ENCODE peak calls at places on chromosomes 13 and 19, in six cellular contexts. J, Z, D, E, O and P are unnamed samples.

GRCh38 chr19:6026390-6026897 is 48.5 kb upstream of the RANBP3 start:
- DNase-seq in J (no peak), Z (no peak), D (no peak), E (no peak), O (no peak), P (no peak)

GRCh38 chr13:99949657-99950413 is 21.7 kb downstream of the ZIC5 start:
- DNase-seq in J (no peak), Z (no peak), D (no peak), E (no peak), O (no peak), P (no peak)

GRCh38 chr13:48412881-48413351 is at the start of gene LPAR6:
- DNase-seq in J (no peak), Z (no peak), D (no peak), E (peak), O (no peak), P (peak)

GRCh38 chr13:41942462-41943094 is 18.3 kb downstream of the VWA8 start:
- DNase-seq in J (no peak), Z (no peak), D (peak), E (no peak), O (no peak), P (peak)

GRCh38 chr13:72983085-72983768 is 75.6 kb upstream of the KLF5 start:
- DNase-seq in J (no peak), Z (no peak), D (no peak), E (peak), O (no peak), P (peak)

GRCh38 chr19:15328312-15328711 is 4.0 kb downstream of the BRD4 start:
- DNase-seq in J (no peak), Z (no peak), D (no peak), E (no peak), O (no peak), P (no peak)

GRCh38 chr13:107277911-107278310 is 710.0 kb upstream of the ARGLU1 start:
- DNase-seq in J (no peak), Z (no peak), D (no peak), E (no peak), O (no peak), P (no peak)

GRCh38 chr19:21483589-21484170 is 21.7 kb upstream of the ZNF429 start:
- DNase-seq in J (no peak), Z (peak), D (peak), E (no peak), O (no peak), P (peak)

GRCh38 chr13:101673360-101674105 is 221.1 kb downstream of the ITGBL1 start:
- DNase-seq in J (no peak), Z (no peak), D (no peak), E (no peak), O (no peak), P (no peak)

GRCh38 chr19:3099347-3100145 is 5.4 kb downstream of the GNA11 start:
- DNase-seq in J (no peak), Z (no peak), D (no peak), E (no peak), O (no peak), P (no peak)

GRCh38 chr19:38669532-38669931 is 22.1 kb downstream of the ACTN4 start:
- DNase-seq in J (no peak), Z (no peak), D (no peak), E (no peak), O (no peak), P (no peak)

GRCh38 chr13:20118268-20119140 is 42.3 kb downstream of the GJA3 start:
- DNase-seq in J (no peak), Z (no peak), D (peak), E (no peak), O (no peak), P (peak)

GRCh38 chr13:26719356-26719945 is 41.1 kb downstream of the GPR12 start:
- DNase-seq in J (no peak), Z (no peak), D (peak), E (no peak), O (no peak), P (peak)

GRCh38 chr19:5246554-5247155 is 94.0 kb downstream of the PTPRS start:
- DNase-seq in J (no peak), Z (no peak), D (no peak), E (no peak), O (no peak), P (no peak)

GRCh38 chr19:54254195-54254906 is 2.7 kb downstream of the LILRB5 start:
- DNase-seq in J (no peak), Z (no peak), D (no peak), E (no peak), O (no peak), P (no peak)

GRCh38 chr13:24220086-24220703 is 59.7 kb downstream of the SPATA13 start:
- DNase-seq in J (peak), Z (no peak), D (peak), E (peak), O (no peak), P (peak)

GRCh38 chr13:39815345-39816111 is 160.1 kb downstream of the COG6 start:
- DNase-seq in J (no peak), Z (no peak), D (no peak), E (no peak), O (no peak), P (no peak)
- TF ChIP-seq JUND in J (no peak), Z (no peak), D (no peak), E (no peak), O (no peak), P (no peak)

DNA sequence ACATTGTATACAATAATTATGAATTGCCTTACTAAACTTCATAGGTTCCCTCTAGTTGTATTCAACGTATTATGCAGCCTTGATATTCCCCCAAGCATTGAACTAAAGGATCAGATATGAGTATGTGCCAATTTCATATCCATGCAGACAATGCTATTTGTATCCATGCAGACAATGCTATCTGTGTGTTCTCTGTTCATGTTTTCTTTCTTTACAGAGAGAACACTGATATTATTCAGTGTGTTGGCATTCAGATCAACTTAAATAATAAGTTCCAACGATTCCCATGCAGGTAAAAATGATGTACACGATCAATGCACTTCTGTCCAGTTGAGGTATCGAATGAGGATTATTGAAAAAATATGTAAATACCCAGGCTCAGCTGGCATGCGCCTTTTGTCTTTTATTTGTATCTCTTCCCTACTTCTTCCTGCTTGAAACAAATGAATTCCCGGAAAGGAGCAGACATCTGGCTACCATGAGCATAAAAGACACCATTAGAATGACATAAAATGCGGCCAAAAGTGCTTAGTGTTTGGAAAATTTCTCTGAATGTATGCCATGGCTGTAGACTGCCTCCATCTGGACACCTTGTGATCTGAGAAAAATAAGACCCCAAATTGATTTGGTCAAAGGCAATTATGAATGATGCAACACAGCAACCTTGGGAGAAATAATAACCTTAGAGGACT is 731.5 kb downstream of the SLITRK1 start:
- DNase-seq in J (no peak), Z (no peak), D (peak), E (no peak), O (no peak), P (no peak)
- TF ChIP-seq JUND in J (no peak), Z (no peak), D (no peak), E (no peak), O (no peak), P (no peak)

GRCh38 chr19:11016591-11016990 is 55.8 kb downstream of the SMARCA4 start:
- DNase-seq in J (no peak), Z (no peak), D (no peak), E (no peak), O (no peak), P (no peak)
- TF ChIP-seq JUND in J (no peak), Z (no peak), D (no peak), E (no peak), O (no peak), P (no peak)

GRCh38 chr19:11948646-11949045 is 16.2 kb upstream of the ZNF763 start:
- DNase-seq in J (no peak), Z (no peak), D (no peak), E (no peak), O (no peak), P (no peak)

GRCh38 chr19:11942008-11942842 is 17.3 kb downstream of the ZNF700 start:
- DNase-seq in J (no peak), Z (no peak), D (no peak), E (no peak), O (no peak), P (no peak)

GRCh38 chr19:11944656-11945055 is 19.7 kb downstream of the ZNF700 start:
- DNase-seq in J (no peak), Z (no peak), D (no peak), E (no peak), O (no peak), P (no peak)

GRCh38 chr19:11942843-11943108 is 17.9 kb downstream of the ZNF700 start:
- DNase-seq in J (no peak), Z (no peak), D (peak), E (no peak), O (no peak), P (peak)
- TF ChIP-seq JUND in J (no peak), Z (no peak), D (no peak), E (no peak), O (no peak), P (no peak)